ENCODE peak calls at places on chromosomes 13 and 19, in eight cellular contexts. F is mucosa of descending colon; T is AG09319; R is A673; L is esophagus squamous epithelium; P is cardiac muscle cell; O is AG09309; E is CD4-positive, alpha-beta T cell. H is an unnamed sample.

GRCh38 chr19:41887711-41888382 is 4.9 kb downstream of the ARHGEF1 start:
- DNase-seq in F (peak), T (no peak), R (no peak), L (no peak), P (peak), O (no peak), E (peak), H (peak)

GRCh38 chr13:31234729-31235128 is 35.0 kb downstream of the B3GLCT start:
- DNase-seq in F (no peak), T (no peak), R (peak), L (no peak), P (peak), O (no peak), E (no peak), H (no peak)

GRCh38 chr13:99987180-99988047 is 5.8 kb downstream of the ZIC2 start:
- DNase-seq in F (no peak), T (no peak), R (peak), L (no peak), P (no peak), O (no peak), E (no peak), H (peak)

GRCh38 chr19:46606019-46606418 is 4.9 kb downstream of the CALM3 start:
- DNase-seq in F (no peak), T (no peak), R (no peak), L (no peak), P (no peak), O (no peak), E (no peak), H (no peak)

GRCh38 chr19:9407827-9408226 is 27.5 kb downstream of the ZNF266 start:
- DNase-seq in F (no peak), T (no peak), R (peak), L (no peak), P (no peak), O (no peak), E (no peak), H (no peak)

GRCh38 chr13:77729502-77730221 is 32.2 kb downstream of the SLAIN1 start:
- DNase-seq in F (no peak), T (no peak), R (no peak), L (no peak), P (no peak), O (no peak), E (no peak), H (no peak)

GRCh38 chr19:35236638-35237400 is 8.3 kb upstream of the FAM187B start:
- DNase-seq in F (no peak), T (no peak), R (peak), L (no peak), P (no peak), O (no peak), E (peak), H (no peak)

GRCh38 chr19:18364826-18365528 is 21.0 kb upstream of the GDF15 start:
- DNase-seq in F (peak), T (peak), R (peak), L (no peak), P (peak), O (peak), E (no peak), H (no peak)

GRCh38 chr13:112587767-112588489 is at the start of gene TUBGCP3:
- DNase-seq in F (peak), T (peak), R (peak), L (no peak), P (peak), O (peak), E (peak), H (peak)

DNA sequence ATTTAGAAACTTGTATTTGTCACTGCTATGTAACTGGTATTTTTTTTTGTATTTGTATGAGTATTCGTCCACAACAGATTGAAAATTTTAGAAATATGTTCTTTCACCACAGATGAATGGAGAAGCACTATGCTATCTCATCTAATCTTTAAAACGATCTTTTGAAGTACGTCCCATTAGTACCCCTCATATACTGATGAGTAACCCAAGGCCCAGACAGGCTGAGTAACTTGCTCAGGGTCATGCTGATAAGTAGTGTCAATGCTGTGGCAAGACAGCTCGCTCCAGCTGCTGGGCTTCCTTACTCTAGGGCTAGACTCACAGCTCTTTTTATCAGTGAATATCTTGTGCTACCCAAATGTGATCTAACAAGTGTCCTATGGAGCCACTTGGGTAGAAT is 154.2 kb downstream of the SUCLA2 start:
- DNase-seq in F (no peak), T (no peak), R (no peak), L (no peak), P (peak), O (no peak), E (no peak), H (no peak)
- TF ChIP-seq CTCF in F (no peak), T (no peak), R (no peak), L (no peak), P (no peak), O (no peak), E (no peak), H (no peak)

GRCh38 chr19:30062331-30063183 is 120.5 kb downstream of the URI1 start:
- DNase-seq in F (no peak), T (no peak), R (no peak), L (no peak), P (no peak), O (no peak), E (no peak), H (no peak)
- TF ChIP-seq CTCF in F (no peak), T (no peak), R (no peak), L (no peak), P (no peak), O (no peak), E (no peak), H (no peak)

GRCh38 chr19:8363803-8364771 is at the start of gene ANGPTL4:
- DNase-seq in F (peak), T (peak), R (peak), L (no peak), P (peak), O (no peak), E (peak), H (peak)
- TF ChIP-seq CTCF in F (no peak), T (peak), R (no peak), L (no peak), P (peak), O (peak), E (no peak), H (no peak)

GRCh38 chr19:40630571-40631160 is 29.5 kb downstream of the LTBP4 start:
- DNase-seq in F (no peak), T (no peak), R (no peak), L (no peak), P (no peak), O (no peak), E (no peak), H (no peak)

GRCh38 chr19:40627486-40628279 is 26.5 kb downstream of the LTBP4 start:
- DNase-seq in F (no peak), T (no peak), R (no peak), L (no peak), P (no peak), O (no peak), E (no peak), H (no peak)

GRCh38 chr19:40626918-40627317 is 25.7 kb downstream of the LTBP4 start:
- DNase-seq in F (no peak), T (no peak), R (no peak), L (no peak), P (no peak), O (no peak), E (no peak), H (no peak)

GRCh38 chr19:40632311-40633036 is 31.3 kb downstream of the LTBP4 start:
- DNase-seq in F (no peak), T (no peak), R (no peak), L (no peak), P (no peak), O (no peak), E (no peak), H (no peak)

GRCh38 chr19:40629346-40629745 is 28.2 kb downstream of the LTBP4 start:
- DNase-seq in F (no peak), T (no peak), R (no peak), L (no peak), P (no peak), O (no peak), E (no peak), H (no peak)
- TF ChIP-seq CTCF in F (no peak), T (no peak), R (no peak), L (no peak), P (no peak), O (no peak), E (no peak), H (no peak)

GRCh38 chr19:33627962-33628839 is 6.4 kb downstream of the CHST8 start:
- DNase-seq in F (no peak), T (no peak), R (no peak), L (no peak), P (no peak), O (no peak), E (no peak), H (no peak)

GRCh38 chr19:33630880-33631627 is 9.3 kb downstream of the CHST8 start:
- DNase-seq in F (no peak), T (no peak), R (no peak), L (no peak), P (no peak), O (no peak), E (no peak), H (no peak)

GRCh38 chr19:33629826-33630375 is 8.1 kb downstream of the CHST8 start:
- DNase-seq in F (no peak), T (no peak), R (no peak), L (no peak), P (no peak), O (no peak), E (no peak), H (no peak)

GRCh38 chr19:33627526-33627925 is 5.8 kb downstream of the CHST8 start:
- DNase-seq in F (no peak), T (no peak), R (no peak), L (no peak), P (no peak), O (no peak), E (no peak), H (no peak)

DNA sequence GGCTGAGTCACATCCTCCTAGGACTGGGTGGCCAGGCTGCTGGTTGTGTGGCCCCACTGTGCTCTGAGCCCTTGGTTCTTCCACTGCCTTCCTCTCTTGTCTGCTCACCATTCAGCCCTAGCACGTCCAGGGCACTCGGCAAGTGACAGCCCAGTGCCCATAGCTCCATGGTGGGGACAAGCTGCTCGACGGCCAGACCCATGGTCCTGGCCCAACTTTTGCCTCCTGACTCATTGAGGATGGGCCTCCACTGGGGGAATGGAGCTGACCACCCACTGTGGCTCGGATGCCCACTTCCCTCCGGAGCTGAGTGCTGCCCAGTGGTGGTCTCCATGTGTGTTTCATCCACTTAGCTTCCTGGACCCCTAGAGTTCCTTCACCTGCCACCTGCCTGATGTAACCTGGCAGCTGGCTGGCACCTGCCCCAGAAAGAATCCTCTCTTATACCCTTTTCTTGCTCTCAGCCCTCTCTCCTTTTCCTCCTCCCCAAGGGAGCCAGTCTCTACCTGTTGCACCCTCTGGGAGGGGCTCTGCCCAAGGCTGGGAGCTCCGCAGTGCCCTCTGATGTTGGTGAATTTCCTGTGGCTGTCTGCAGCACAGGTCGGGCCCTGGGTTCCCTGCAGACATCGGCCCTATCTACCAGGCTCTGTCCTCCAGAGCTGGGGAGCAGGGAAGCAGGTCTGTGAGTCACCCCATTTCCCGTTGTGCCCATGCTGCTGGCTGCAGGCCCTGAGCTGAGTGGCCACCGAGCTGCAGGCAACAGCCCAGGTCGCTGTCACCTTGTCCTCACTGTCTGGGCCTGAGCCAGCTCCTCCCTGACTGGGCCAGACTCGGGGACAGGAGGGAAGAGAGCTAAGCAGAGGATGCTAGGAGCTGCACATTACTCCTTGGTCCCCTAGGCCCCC is 7.4 kb downstream of the CHST8 start:
- DNase-seq in F (no peak), T (no peak), R (no peak), L (no peak), P (no peak), O (no peak), E (no peak), H (no peak)
- TF ChIP-seq CTCF in F (no peak), T (no peak), R (no peak), L (no peak), P (no peak), O (no peak), E (no peak), H (no peak)

DNA sequence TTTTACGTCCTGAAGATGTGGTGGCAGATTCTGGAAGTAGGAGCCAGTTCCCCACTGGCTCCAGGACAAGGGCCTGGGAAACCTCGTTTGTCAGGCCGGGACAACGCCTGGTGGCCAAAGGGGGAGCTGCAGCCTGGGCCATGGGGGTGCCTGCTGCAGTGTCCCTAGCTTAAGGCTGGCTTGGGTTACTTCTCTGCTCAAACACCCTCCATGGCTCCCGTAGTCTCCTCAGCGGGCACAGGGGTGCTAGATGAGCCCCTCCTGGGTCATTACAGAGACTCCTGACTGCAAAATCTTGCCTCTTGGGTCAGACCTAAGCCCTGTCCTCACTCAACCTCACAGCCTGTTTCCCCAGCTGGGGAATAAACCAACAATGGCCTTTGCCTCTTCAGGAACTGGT is 14.7 kb downstream of the CILP2 start:
- DNase-seq in F (no peak), T (no peak), R (no peak), L (no peak), P (peak), O (no peak), E (no peak), H (peak)
- TF ChIP-seq CTCF in F (peak), T (peak), R (peak), L (peak), P (peak), O (peak), E (peak), H (peak)

DNA sequence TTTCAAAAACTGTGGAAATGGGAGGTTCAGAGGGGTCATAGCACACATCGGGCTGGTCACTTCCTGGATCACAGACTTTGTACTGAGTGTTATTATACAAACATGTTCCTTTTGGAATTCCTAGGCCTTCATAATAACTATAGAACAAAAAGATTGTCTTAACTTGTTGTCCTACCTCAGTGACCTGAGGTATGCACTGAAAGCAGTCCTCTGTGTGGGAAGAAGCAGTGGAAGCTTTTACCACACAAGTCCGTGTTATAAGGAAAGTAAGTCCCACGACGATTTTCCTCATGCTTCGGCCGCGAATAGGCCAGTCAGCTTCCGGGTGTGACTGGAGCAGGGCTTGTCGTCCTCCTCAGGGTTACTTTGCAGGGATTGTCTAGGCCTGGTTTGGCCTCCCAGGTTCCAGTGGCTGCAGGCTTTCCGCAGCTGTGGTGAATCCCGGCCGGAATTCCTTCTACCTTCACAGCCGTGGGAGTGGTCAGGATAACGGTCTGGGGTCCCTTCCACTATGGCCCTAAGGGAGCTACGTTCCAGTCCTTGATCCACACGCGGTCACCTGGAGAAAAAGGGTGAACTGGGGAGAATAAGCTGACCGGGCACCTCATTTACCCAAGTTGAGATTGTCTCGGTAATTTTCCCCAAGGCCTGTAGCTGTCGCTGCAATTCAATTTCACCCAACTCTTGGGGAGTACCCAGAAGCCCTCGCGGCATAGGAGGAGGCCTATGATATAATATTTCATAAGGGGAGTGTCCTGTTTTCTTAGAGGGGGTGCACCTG is 16.0 kb downstream of the NAPSA start:
- DNase-seq in F (no peak), T (no peak), R (no peak), L (no peak), P (no peak), O (no peak), E (no peak), H (no peak)
- TF ChIP-seq CTCF in F (no peak), T (no peak), R (no peak), L (no peak), P (no peak), O (peak), E (no peak), H (no peak)

GRCh38 chr13:35889560-35889959 is 241.6 kb downstream of the DCLK1 start:
- DNase-seq in F (no peak), T (no peak), R (no peak), L (no peak), P (no peak), O (no peak), E (no peak), H (no peak)

GRCh38 chr13:35891973-35892441 is 239.2 kb downstream of the DCLK1 start:
- DNase-seq in F (no peak), T (no peak), R (no peak), L (no peak), P (peak), O (no peak), E (no peak), H (no peak)

GRCh38 chr13:35892837-35893814 is 238.1 kb downstream of the DCLK1 start:
- DNase-seq in F (no peak), T (no peak), R (no peak), L (no peak), P (no peak), O (no peak), E (no peak), H (no peak)

GRCh38 chr13:35888327-35888940 is 242.7 kb downstream of the DCLK1 start:
- DNase-seq in F (no peak), T (no peak), R (peak), L (no peak), P (peak), O (no peak), E (no peak), H (no peak)

GRCh38 chr13:35891486-35891885 is 239.7 kb downstream of the DCLK1 start:
- DNase-seq in F (no peak), T (no peak), R (no peak), L (no peak), P (no peak), O (no peak), E (no peak), H (no peak)
- TF ChIP-seq CTCF in F (no peak), T (no peak), R (no peak), L (no peak), P (no peak), O (no peak), E (no peak), H (no peak)

DNA sequence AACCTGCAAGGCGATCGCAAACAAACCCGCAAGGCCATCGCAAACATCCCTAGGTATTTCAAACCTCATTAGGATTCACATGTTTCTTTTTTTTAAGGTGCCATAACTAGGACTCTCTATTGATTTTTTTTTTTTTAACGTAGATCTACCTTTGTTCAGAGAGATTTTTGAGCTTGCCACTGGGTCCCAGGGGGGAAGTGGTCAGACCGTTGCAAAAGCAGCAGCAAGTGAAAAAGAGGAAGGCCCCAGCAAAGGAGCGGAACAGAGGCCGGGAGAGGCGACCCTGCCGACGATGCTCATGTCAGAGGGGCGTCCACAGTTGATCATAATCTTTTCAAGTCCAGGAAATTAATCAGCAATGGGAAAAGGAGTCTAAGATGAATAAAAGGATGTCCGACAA is 32.7 kb upstream of the FLT1 start:
- DNase-seq in F (no peak), T (no peak), R (no peak), L (no peak), P (no peak), O (no peak), E (no peak), H (no peak)
- TF ChIP-seq CTCF in F (no peak), T (no peak), R (no peak), L (no peak), P (no peak), O (no peak), E (no peak), H (no peak)

DNA sequence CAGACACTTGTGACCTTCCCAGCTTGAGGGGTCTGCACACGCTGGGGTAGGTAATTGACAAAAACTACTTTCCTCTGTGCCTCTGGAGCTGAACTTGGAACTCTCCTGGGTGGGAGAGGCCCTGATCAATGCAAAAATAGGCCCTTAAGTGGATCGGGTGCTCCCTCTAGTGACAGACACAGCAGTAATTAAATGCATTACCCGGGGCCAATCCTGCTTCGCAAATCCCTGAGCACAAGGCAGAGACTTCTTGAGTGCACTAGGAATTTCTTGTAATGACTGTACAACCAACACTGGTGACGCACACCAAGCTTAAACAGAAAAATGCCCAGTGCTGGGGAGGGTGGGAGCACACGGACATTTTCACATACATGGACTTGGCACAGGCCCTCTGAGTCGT is 10.6 kb upstream of the UBE2S start:
- DNase-seq in F (no peak), T (peak), R (peak), L (no peak), P (peak), O (peak), E (peak), H (peak)
- TF ChIP-seq CTCF in F (peak), T (peak), R (peak), L (peak), P (peak), O (peak), E (peak), H (peak)

H was measured in nephron progenitor cell.